ENCODE peak calls at places on chromosomes 7 and 10, in five cellular contexts. T, O, P, V and E are unnamed samples.

GRCh38 chr10:77160679-77161078 is 476.9 kb downstream of the KCNMA1 start:
- DNase-seq in O (no peak), P (no peak), V (no peak), T (no peak), E (no peak)

GRCh38 chr7:1663857-1664651 is 6.0 kb upstream of the ELFN1 start:
- DNase-seq in P (no peak), O (no peak), T (no peak), V (no peak), E (no peak)

GRCh38 chr10:116880716-116881440 is 31.6 kb downstream of the ENO4 start:
- DNase-seq in T (no peak), O (no peak), V (no peak), P (no peak), E (no peak)

GRCh38 chr10:132451506-132452215 is 54.7 kb downstream of the PWWP2B start:
- DNase-seq in T (no peak), P (no peak), O (no peak), V (no peak), E (no peak)

GRCh38 chr7:150345012-150345411 is 3.6 kb upstream of the RARRES2 start:
- DNase-seq in P (no peak), T (no peak), V (no peak), O (no peak), E (no peak)

GRCh38 chr7:73882060-73882428 is 21.1 kb downstream of the TMEM270 start:
- DNase-seq in P (no peak), V (no peak), T (no peak), O (no peak), E (no peak)

GRCh38 chr10:114477285-114477684 is 73.0 kb upstream of the AFAP1L2 start:
- DNase-seq in P (no peak), O (no peak), V (no peak), T (peak; percentile 4), E (no peak)

GRCh38 chr10:17059197-17059688 is 70.4 kb downstream of the CUBN start:
- DNase-seq in O (no peak), V (no peak), T (no peak), P (no peak), E (no peak)

GRCh38 chr10:63644398-63645142 is 123.4 kb downstream of the REEP3 start:
- DNase-seq in V (no peak), O (no peak), P (no peak), T (no peak), E (no peak)

GRCh38 chr10:117569610-117570395 is 27.3 kb downstream of the EMX2 start:
- DNase-seq in O (no peak), T (no peak), P (no peak), V (no peak), E (no peak)

GRCh38 chr10:89431977-89432376 is 17.6 kb downstream of the IFIT5 start:
- DNase-seq in T (peak; percentile 10), V (no peak), O (no peak), P (no peak), E (no peak)

GRCh38 chr7:100034871-100035510 is 14.6 kb upstream of the ZSCAN21 start:
- DNase-seq in P (no peak), T (no peak), V (no peak), O (no peak), E (no peak)

GRCh38 chr10:42977032-42977416 is 99.8 kb upstream of the RET start:
- DNase-seq in P (no peak), O (no peak), V (no peak), T (no peak), E (no peak)

GRCh38 chr7:129452589-129453231 is 18.5 kb downstream of the STRIP2 start:
- DNase-seq in O (no peak), T (no peak), P (no peak), V (no peak), E (no peak)

GRCh38 chr10:76583711-76584161 is 1053.9 kb downstream of the KCNMA1 start:
- DNase-seq in P (no peak), O (no peak), V (no peak), T (no peak), E (no peak)

GRCh38 chr10:60718891-60719290 is 59.4 kb upstream of the CDK1 start:
- DNase-seq in T (no peak), V (no peak), P (no peak), O (no peak), E (no peak)

GRCh38 chr10:90674927-90675326 is 182.9 kb downstream of the HTR7 start:
- DNase-seq in P (no peak), T (no peak), O (no peak), V (no peak), E (no peak)

GRCh38 chr10:101905241-101905640 is 61.6 kb upstream of the KCNIP2 start:
- DNase-seq in O (no peak), T (no peak), V (no peak), P (no peak), E (no peak)

DNA sequence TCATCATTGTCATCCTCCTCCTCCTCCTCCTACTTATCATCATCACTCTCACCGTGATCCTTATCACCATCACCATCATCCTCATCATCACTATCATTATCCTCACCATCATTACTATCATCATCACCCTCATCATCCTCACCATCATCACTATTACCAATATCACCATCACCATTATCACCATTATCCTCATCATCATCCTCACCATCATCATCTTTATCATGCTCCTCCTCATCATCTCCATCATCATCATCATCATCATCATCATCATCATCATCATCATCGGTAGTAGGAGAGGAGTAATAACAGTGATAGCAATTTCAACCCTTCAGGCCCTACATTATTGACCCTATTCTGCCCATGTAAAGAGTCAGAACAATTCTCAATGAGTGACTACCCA is 345.9 kb upstream of the ZNF32 start:
- DNase-seq in P (no peak), V (no peak), O (no peak), T (no peak), E (no peak)
- TF ChIP-seq SRF in P (no peak), V (no peak), O (no peak), T (no peak), E (no peak)

DNA sequence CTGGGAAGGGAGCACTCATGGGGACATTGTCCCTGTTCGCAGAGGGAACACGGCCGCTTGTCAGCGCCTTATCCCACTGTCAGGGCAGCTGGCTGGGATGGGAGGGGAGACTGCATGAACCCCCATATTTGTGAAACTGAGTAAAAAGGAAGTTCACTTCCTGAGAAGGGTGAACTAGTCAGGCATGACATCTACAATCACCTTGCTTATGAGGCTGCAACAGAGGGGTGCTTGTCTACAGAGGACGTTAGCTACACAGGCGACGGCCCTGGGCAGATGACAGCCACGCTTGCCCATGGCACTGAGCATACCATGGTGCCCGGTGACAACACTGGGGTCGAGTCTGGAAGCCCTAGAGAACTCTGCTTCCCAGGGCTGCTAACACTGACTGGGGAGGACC is 46.0 kb upstream of the KDM7A start:
- DNase-seq in T (no peak), O (no peak), V (no peak), P (no peak), E (no peak)
- TF ChIP-seq SRF in T (no peak), O (no peak), V (no peak), P (no peak), E (no peak)

DNA sequence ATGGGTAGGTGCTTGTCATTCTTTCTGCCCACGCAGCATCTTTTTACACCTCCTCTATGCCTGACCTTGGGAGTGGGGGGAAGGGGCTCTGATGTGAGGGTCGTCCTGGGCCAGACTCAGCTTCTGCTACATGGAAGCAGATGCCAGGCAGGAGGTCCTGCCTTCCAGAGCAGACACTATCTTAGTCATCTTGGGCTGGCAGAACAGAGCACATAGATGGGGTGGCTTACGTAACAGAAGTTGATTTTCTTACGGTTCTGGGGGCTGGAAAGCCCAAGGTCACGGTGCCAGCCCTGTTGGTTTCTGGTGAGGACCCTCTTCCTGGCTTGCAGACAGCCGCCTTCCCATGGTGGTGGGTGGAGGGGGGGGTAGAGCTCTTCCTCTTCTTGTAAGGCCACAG is 159.0 kb downstream of the PRKAG2 start:
- DNase-seq in O (no peak), V (no peak), P (no peak), T (no peak), E (no peak)
- TF ChIP-seq SRF in O (no peak), V (no peak), P (no peak), T (no peak), E (no peak)

GRCh38 chr7:114414151-114415053 is at the start of gene FOXP2:
- DNase-seq in P (no peak), V (no peak), O (no peak), T (peak; percentile 3), E (no peak)
- TF ChIP-seq SRF in P (no peak), V (no peak), O (no peak), T (no peak), E (no peak)